ENCODE peak calls at places on chromosomes 7 and 10, in ten cellular contexts. E is stomach, Q is MM.1S, S is PC-3, W is left ventricle myocardium inferior, C is hepatocyte, Y is cardiac muscle cell, B is HCT116, V is body of pancreas, J is tibial artery. D is an unnamed sample. For H3K4me1, the result is how much of the 10 kb centered on the place peaks cover.

GRCh38 chr7:85489498-85489897 is 302.6 kb upstream of the SEMA3D start:
- DNase-seq in V (no peak), S (peak), J (no peak), C (peak), B (peak), E (no peak), Q (no peak), Y (peak), W (no peak), D (no peak)

GRCh38 chr7:55533729-55534080 is 38.6 kb downstream of the VOPP1 start:
- DNase-seq in C (no peak), B (no peak), Y (no peak), V (no peak), E (no peak), Q (peak), S (no peak), J (no peak), W (no peak), D (no peak)

GRCh38 chr10:59536576-59537014 is 173.1 kb downstream of the SLC16A9 start:
- DNase-seq in J (no peak), C (no peak), B (no peak), S (no peak), V (no peak), Q (no peak), E (no peak), Y (peak), W (peak), D (no peak)

GRCh38 chr10:6657669-6658068 is 77.6 kb upstream of the PRKCQ start:
- DNase-seq in E (no peak), S (no peak), J (no peak), C (no peak), B (no peak), W (no peak), Q (no peak), V (no peak), Y (no peak), D (no peak)

GRCh38 chr10:22475857-22476600 is 130.7 kb downstream of the SPAG6 start:
- DNase-seq in Q (no peak), J (no peak), W (no peak), C (peak), E (no peak), S (no peak), V (no peak), Y (no peak), B (no peak), D (no peak)

GRCh38 chr10:117476716-117477115 is 65.8 kb upstream of the EMX2 start:
- DNase-seq in S (no peak), Y (no peak), E (no peak), Q (no peak), V (no peak), C (no peak), W (no peak), J (no peak), B (no peak), D (no peak)

GRCh38 chr10:97024181-97025073 is 161.3 kb downstream of the SLIT1 start:
- DNase-seq in W (no peak), J (peak), Y (peak), B (no peak), Q (peak), E (no peak), S (peak), C (peak), V (peak), D (peak)

GRCh38 chr10:79304479-79305087 is 42.7 kb upstream of the PPIF start:
- DNase-seq in B (no peak), J (no peak), V (no peak), E (no peak), S (peak), C (no peak), Q (no peak), W (no peak), Y (no peak), D (no peak)

GRCh38 chr10:13683017-13683416 is 96.3 kb downstream of the PRPF18 start:
- DNase-seq in Y (no peak), C (no peak), B (no peak), V (no peak), J (no peak), W (no peak), S (no peak), E (no peak), Q (no peak), D (no peak)

GRCh38 chr7:31049001-31049765 is 2.9 kb upstream of the ADCYAP1R1 start:
- DNase-seq in V (no peak), Q (no peak), B (no peak), C (no peak), Y (no peak), J (no peak), S (no peak), W (no peak), E (no peak), D (no peak)

GRCh38 chr10:35369049-35369760 is 32.9 kb downstream of the CCNY start:
- DNase-seq in Q (no peak), B (no peak), E (no peak), V (peak), Y (no peak), J (no peak), W (no peak), S (no peak), C (no peak), D (no peak)

GRCh38 chr7:23467281-23467680 is 3.0 kb downstream of the IGF2BP3 start:
- DNase-seq in E (no peak), W (no peak), C (peak), B (no peak), Y (no peak), Q (no peak), J (no peak), S (no peak), V (no peak), D (no peak)

GRCh38 chr7:137674064-137674463 is 172.7 kb downstream of the DGKI start:
- DNase-seq in B (no peak), Q (no peak), W (no peak), J (no peak), V (no peak), Y (no peak), E (no peak), S (no peak), C (no peak), D (no peak)

GRCh38 chr7:1151156-1151555 is 8.8 kb downstream of the ZFAND2A start:
- DNase-seq in E (no peak), W (no peak), C (no peak), V (no peak), Y (no peak), B (no peak), S (no peak), J (no peak), Q (no peak), D (peak)

GRCh38 chr7:120256719-120257118 is 16.3 kb upstream of the KCND2 start:
- DNase-seq in Y (no peak), C (no peak), V (no peak), W (no peak), B (no peak), S (no peak), J (no peak), E (no peak), Q (no peak), D (no peak)

GRCh38 chr10:45417746-45418145 is 43.7 kb downstream of the ALOX5 start:
- DNase-seq in Y (no peak), B (no peak), J (no peak), S (no peak), E (no peak), Q (no peak), V (no peak), C (no peak), W (no peak), D (no peak)

GRCh38 chr7:134669845-134670373 is 23.3 kb downstream of the BPGM start:
- DNase-seq in S (peak), Q (peak), Y (peak), V (peak), B (peak), W (no peak), J (peak), C (peak), E (peak), D (peak)

GRCh38 chr7:17706734-17707133 is 233.6 kb downstream of the SNX13 start:
- DNase-seq in Y (peak), B (peak), Q (peak), E (peak), V (peak), J (no peak), S (peak), C (peak), W (no peak), D (no peak)

GRCh38 chr7:6271694-6272371 is 591 bp downstream of the CYTH3 start:
- DNase-seq in C (peak), Q (no peak), J (peak), W (peak), B (no peak), V (peak), Y (no peak), S (no peak), E (peak), D (peak)

GRCh38 chr7:44638611-44639557 is 32.5 kb downstream of the OGDH start:
- DNase-seq in C (peak), E (peak), Q (peak), S (peak), V (peak), Y (peak), J (peak), W (peak), B (peak), D (peak)

GRCh38 chr7:130914589-130915294 is 180.7 kb upstream of the KLF14 start:
- DNase-seq in Q (no peak), J (no peak), Y (no peak), E (no peak), V (no peak), S (no peak), B (no peak), C (no peak), W (no peak), D (no peak)
- H3K4me3 ChIP-seq in Q (peak), J (no peak), Y (no peak), E (no peak), V (no peak), S (peak), B (no peak), C (no peak), W (no peak), D (no peak)

GRCh38 chr10:77879710-77880109 is 46.8 kb downstream of the DLG5 start:
- DNase-seq in V (no peak), S (no peak), B (no peak), J (no peak), W (no peak), C (no peak), Y (no peak), Q (no peak), E (no peak), D (no peak)

GRCh38 chr10:77879065-77879464 is 47.5 kb downstream of the DLG5 start:
- DNase-seq in C (no peak), J (no peak), W (no peak), E (no peak), Q (no peak), Y (no peak), B (no peak), V (no peak), S (no peak), D (no peak)

GRCh38 chr10:77881636-77882035 is 44.9 kb downstream of the DLG5 start:
- DNase-seq in Q (no peak), E (no peak), S (no peak), C (no peak), W (no peak), V (no peak), Y (no peak), B (no peak), J (no peak), D (no peak)

GRCh38 chr10:77884181-77884580 is 42.4 kb downstream of the DLG5 start:
- DNase-seq in C (no peak), S (no peak), W (no peak), Q (no peak), B (no peak), J (no peak), E (no peak), V (no peak), Y (no peak), D (no peak)

DNA sequence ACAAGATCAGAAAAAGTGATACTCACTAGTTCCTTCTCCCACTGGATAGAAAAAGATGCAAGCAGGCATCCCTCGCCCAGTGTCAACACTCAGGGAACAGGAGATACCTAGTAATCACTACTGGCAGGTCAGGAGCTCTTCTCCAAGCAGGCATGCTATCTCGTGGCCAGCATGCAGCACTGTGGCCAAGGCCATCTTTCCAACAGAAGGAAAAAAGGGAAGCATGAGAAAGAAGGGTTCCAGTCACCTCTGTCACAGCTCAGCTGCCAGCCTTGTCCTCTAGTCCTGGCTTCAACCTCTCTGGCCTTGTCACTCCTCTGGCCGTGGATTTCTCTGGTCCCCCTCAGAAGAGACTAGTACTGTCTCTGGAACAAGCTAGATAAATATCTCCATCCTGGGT is 45.3 kb downstream of the DLG5 start:
- DNase-seq in C (no peak), J (no peak), W (no peak), V (no peak), S (no peak), B (no peak), Y (no peak), Q (no peak), E (no peak), D (no peak)
- H3K4me1 ChIP-seq in C (under half), J (under half), W (under half), V (under half), S (under half), B (under half), Y (under half), Q (under half), E (half or more), D (under half)

GRCh38 chr7:82925331-82925730 is 237.4 kb downstream of the PCLO start:
- DNase-seq in Y (no peak), E (no peak), J (no peak), Q (peak), B (no peak), C (no peak), V (no peak), S (no peak), W (no peak), D (no peak)
- H3K4me3 ChIP-seq in Y (no peak), E (no peak), J (no peak), Q (no peak), B (no peak), C (no peak), V (no peak), S (no peak), W (no peak), D (no peak)

DNA sequence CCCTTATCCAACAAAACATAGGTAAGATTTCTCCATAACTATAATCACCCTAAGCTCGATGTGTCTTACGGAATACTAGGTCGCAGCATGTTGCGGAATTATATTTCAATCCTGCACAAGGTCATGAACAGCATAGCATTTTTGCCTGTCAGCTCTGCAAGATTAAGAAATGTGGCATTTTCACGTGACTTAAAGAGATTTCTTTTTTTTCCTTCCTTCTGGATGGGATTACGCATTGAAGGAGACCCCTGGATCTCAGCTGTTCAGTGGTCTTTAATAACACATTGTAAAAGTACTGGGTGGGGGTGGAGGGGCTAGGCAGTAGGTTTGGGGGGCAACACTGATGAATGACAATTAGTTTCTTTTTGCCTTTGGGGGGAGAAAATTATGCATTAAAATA is 106.7 kb downstream of the CUBN start:
- DNase-seq in E (no peak), Y (peak), S (no peak), W (no peak), B (no peak), J (no peak), Q (no peak), V (no peak), C (no peak), D (no peak)
- H3K4me1 ChIP-seq in E (under half), Y (under half), S (under half), W (under half), B (under half), J (under half), Q (under half), V (under half), C (under half), D (under half)